ENCODE peak calls at places on chromosomes 3 and 15, in four cellular contexts. R, D, S and O are unnamed samples.
A peak's percentile ranks its signal among the peaks of the same experiment; 100 is the strongest.

GRCh38 chr3:25573386-25574171 is 91.1 kb downstream of the TOP2B start:
- DNase-seq in R (no peak), D (peak; percentile 71), S (no peak), O (peak; percentile 88)

GRCh38 chr3:3165241-3165640 is 14.2 kb downstream of the CRBN start:
- DNase-seq in R (no peak), D (no peak), S (no peak), O (no peak)

GRCh38 chr3:172159962-172160538 is 120.7 kb downstream of the FNDC3B start:
- DNase-seq in R (no peak), D (peak; percentile 77), S (no peak), O (no peak)

GRCh38 chr3:120049881-120050539 is 44.2 kb downstream of the GSK3B start:
- DNase-seq in R (no peak), D (no peak), S (no peak), O (no peak)

GRCh38 chr3:39327053-39327745 is 2.3 kb upstream of the CCR8 start:
- DNase-seq in R (no peak), D (no peak), S (no peak), O (no peak)

GRCh38 chr15:81133782-81134461 is at the start of gene CFAP161:
- DNase-seq in R (peak; percentile 87), D (peak; percentile 49), S (peak; percentile 42), O (peak; percentile 46)

GRCh38 chr3:197547618-197548017 is 8.2 kb downstream of the BDH1 start:
- DNase-seq in R (peak; percentile 9), D (no peak), S (no peak), O (no peak)

GRCh38 chr3:139554628-139555027 is 15.1 kb upstream of the RBP1 start:
- DNase-seq in R (no peak), D (no peak), S (no peak), O (no peak)

GRCh38 chr3:142608615-142609014 is 12.4 kb downstream of the PLS1 start:
- DNase-seq in R (no peak), D (no peak), S (no peak), O (no peak)

GRCh38 chr15:79373068-79373467 is 59.1 kb upstream of the MINAR1 start:
- DNase-seq in R (no peak), D (peak; percentile 13), S (no peak), O (no peak)

GRCh38 chr3:5250467-5251195 is 63.1 kb downstream of the EDEM1 start:
- DNase-seq in R (no peak), D (no peak), S (no peak), O (no peak)

GRCh38 chr3:16511561-16512434 is 1.7 kb downstream of the RFTN1 start:
- DNase-seq in R (no peak), D (peak; percentile 89), S (peak; percentile 82), O (peak; percentile 70)

GRCh38 chr3:64650096-64650622 is 37.6 kb downstream of the ADAMTS9 start:
- DNase-seq in R (no peak), D (no peak), S (no peak), O (no peak)

GRCh38 chr15:64092864-64093626 is 593 bp downstream of the CIAO2A start:
- DNase-seq in R (no peak), D (peak; percentile 77), S (peak; percentile 53), O (peak; percentile 38)

GRCh38 chr3:81744366-81744765 is 17.1 kb downstream of the GBE1 start:
- DNase-seq in R (no peak), D (peak; percentile 90), S (no peak), O (peak; percentile 92)

GRCh38 chr15:100101389-100102089 is 240.2 kb downstream of the ADAMTS17 start:
- DNase-seq in R (no peak), D (no peak), S (no peak), O (no peak)

GRCh38 chr15:98823012-98823458 is 174.7 kb downstream of the IGF1R start:
- DNase-seq in R (no peak), D (peak; percentile 92), S (no peak), O (peak; percentile 73)

GRCh38 chr3:66107855-66108254 is 69.1 kb upstream of the MAGI1 start:
- DNase-seq in R (no peak), D (peak; percentile 74), S (no peak), O (no peak)

GRCh38 chr15:71812966-71813722 is 2.8 kb downstream of the NR2E3 start:
- DNase-seq in R (no peak), D (no peak), S (no peak), O (no peak)

GRCh38 chr3:112815981-112816380 is 30.7 kb downstream of the CD200R1L start:
- DNase-seq in R (no peak), D (no peak), S (no peak), O (peak; percentile 15)

GRCh38 chr3:112813723-112814171 is 32.9 kb downstream of the CD200R1L start:
- DNase-seq in R (no peak), D (no peak), S (peak; percentile 41), O (peak; percentile 26)

GRCh38 chr3:112811917-112812660 is 34.6 kb downstream of the CD200R1L start:
- DNase-seq in R (no peak), D (no peak), S (no peak), O (no peak)

GRCh38 chr3:112813016-112813415 is 33.6 kb downstream of the CD200R1L start:
- DNase-seq in R (no peak), D (no peak), S (no peak), O (no peak)

GRCh38 chr3:112814256-112814655 is 32.4 kb downstream of the CD200R1L start:
- DNase-seq in R (no peak), D (peak; percentile 83), S (no peak), O (peak; percentile 66)
- TF ChIP-seq CTCF in R (peak; percentile 55), D (peak; percentile 65), S (no peak), O (peak; percentile 78)

GRCh38 chr3:150408232-150409124 is at the start of gene TSC22D2:
- DNase-seq in R (peak; percentile 96), D (peak; percentile 97), S (peak; percentile 93), O (peak; percentile 92)
- TF ChIP-seq CTCF in R (peak; percentile 50), D (peak; percentile 21), S (no peak), O (peak; percentile 58)

GRCh38 chr3:52939600-52939999 is 42.3 kb upstream of the STIMATE start:
- DNase-seq in R (no peak), D (no peak), S (no peak), O (no peak)

GRCh38 chr3:52930748-52931147 is 33.4 kb upstream of the STIMATE start:
- DNase-seq in R (no peak), D (no peak), S (peak; percentile 17), O (no peak)

GRCh38 chr3:52931328-52931727 is 34.0 kb upstream of the STIMATE start:
- DNase-seq in R (no peak), D (no peak), S (no peak), O (no peak)

GRCh38 chr3:52931889-52932288 is 34.5 kb upstream of the STIMATE start:
- DNase-seq in R (no peak), D (no peak), S (no peak), O (no peak)

DNA sequence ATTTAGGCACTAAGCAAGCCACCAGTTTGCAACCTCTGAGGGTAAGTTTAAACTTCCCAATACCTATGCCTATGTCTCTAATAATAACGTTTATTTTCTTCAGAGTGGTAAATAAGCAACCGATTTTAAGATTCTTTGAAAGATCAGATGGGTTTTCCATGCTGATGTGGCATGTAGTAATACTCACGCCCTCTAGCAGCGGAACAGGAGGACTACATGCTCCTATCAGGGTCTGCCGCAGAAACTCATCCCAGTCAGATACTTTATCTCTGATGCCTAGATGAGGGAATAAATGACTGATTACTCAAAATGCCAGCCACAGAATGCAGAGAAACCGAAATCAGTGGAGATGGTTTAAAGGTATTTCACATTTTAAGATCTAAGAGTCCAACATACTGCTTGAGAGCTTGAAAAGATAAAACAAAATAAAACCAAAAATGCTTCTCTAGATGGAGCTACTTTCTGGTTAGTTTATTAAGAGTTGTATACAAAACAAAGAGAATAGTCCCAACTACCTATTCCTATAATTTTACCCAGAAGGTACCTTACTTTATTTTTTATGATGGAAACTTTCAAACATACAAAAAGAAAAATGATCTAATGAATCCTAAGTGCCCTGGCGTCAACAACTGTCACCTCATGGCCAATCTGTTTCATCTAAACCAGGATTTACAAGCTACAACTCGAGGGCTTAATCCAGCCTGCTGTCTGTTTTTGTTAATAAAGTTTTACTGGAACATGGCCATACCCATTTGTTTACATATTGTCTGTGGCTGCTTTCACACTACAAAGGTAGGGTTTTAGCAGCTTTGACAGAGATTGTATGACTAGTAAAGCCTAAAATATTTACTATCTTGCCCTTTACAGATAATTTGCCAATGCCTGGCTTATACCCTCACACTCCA is 37.5 kb upstream of the STIMATE start:
- DNase-seq in R (peak; percentile 34), D (peak; percentile 58), S (peak; percentile 67), O (peak; percentile 48)
- TF ChIP-seq CTCF in R (peak; percentile 79), D (peak; percentile 87), S (peak; percentile 80), O (peak; percentile 80)

GRCh38 chr15:56883088-56883487 is 35.4 kb upstream of the TCF12 start:
- DNase-seq in R (no peak), D (no peak), S (no peak), O (no peak)

GRCh38 chr15:56890038-56890437 is 28.4 kb upstream of the TCF12 start:
- DNase-seq in R (no peak), D (no peak), S (no peak), O (no peak)

GRCh38 chr15:56886450-56886856 is 32.0 kb upstream of the TCF12 start:
- DNase-seq in R (no peak), D (no peak), S (no peak), O (no peak)

GRCh38 chr15:56887782-56888127 is 30.7 kb upstream of the TCF12 start:
- DNase-seq in R (no peak), D (no peak), S (no peak), O (no peak)

GRCh38 chr15:56886878-56887781 is 31.3 kb upstream of the TCF12 start:
- DNase-seq in R (peak; percentile 79), D (peak; percentile 97), S (peak; percentile 91), O (peak; percentile 94)
- TF ChIP-seq CTCF in R (no peak), D (no peak), S (no peak), O (peak; percentile 32)

GRCh38 chr15:73146419-73146818 is 94.2 kb downstream of the NEO1 start:
- DNase-seq in R (no peak), D (no peak), S (no peak), O (no peak)
- TF ChIP-seq CTCF in R (no peak), D (no peak), S (no peak), O (no peak)

GRCh38 chr15:87033056-87033455 is 953.4 kb downstream of the AGBL1 start:
- DNase-seq in R (no peak), D (no peak), S (no peak), O (peak; percentile 14)

GRCh38 chr15:87031545-87032230 is 952.0 kb downstream of the AGBL1 start:
- DNase-seq in R (no peak), D (no peak), S (no peak), O (no peak)

GRCh38 chr15:87034886-87035285 is 955.2 kb downstream of the AGBL1 start:
- DNase-seq in R (no peak), D (no peak), S (no peak), O (no peak)

GRCh38 chr15:87032291-87032690 is 952.6 kb downstream of the AGBL1 start:
- DNase-seq in R (no peak), D (no peak), S (no peak), O (no peak)
- TF ChIP-seq CTCF in R (no peak), D (no peak), S (no peak), O (no peak)

DNA sequence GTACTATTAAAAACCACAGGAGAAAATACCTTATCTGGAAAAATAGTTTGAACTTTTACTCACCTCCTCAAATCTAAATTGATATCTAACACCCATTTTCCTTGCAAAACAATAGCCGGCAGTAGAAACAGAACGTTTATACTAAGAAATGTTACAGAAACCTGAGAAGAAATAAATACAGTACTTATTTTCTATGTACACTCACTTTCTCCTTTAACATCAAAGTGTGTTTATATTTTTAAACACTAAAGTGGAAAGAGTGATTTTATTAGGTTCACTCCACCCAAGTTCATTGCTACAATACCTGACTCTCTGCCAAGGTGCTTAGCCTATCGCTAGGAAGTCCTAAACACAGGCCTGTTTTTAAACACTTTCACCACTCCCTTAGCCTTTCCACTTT is 87.8 kb upstream of the TJP1 start:
- DNase-seq in R (no peak), D (no peak), S (no peak), O (no peak)
- TF ChIP-seq CTCF in R (no peak), D (no peak), S (no peak), O (no peak)